ENCODE peak calls at places on chromosomes 3 and 15, in seven cellular contexts. One of them, this sample, is unnamed.

GRCh38 chr3:15783361-15783969 is 14.3 kb downstream of the ANKRD28 start:
- DNase-seq in SK-MEL-5: no peak
- DNase-seq in body of pancreas: no peak
- DNase-seq in activated naive CD4-positive, alpha-beta T cell treated with anti-CD3 and anti-CD28 coated beads, Interleukin-2, amount 10 ng/mL, durations not matched to agents 7 days and 5 days: no peak
- DNase-seq in HT-29: no peak
- DNase-seq in mucosa of gallbladder: no peak
- DNase-seq in germinal center: no peak
- DNase-seq in this sample: no peak

GRCh38 chr15:31606942-31607497 is 280.4 kb downstream of the KLF13 start:
- DNase-seq in germinal center: no peak
- DNase-seq in activated naive CD4-positive, alpha-beta T cell treated with anti-CD3 and anti-CD28 coated beads, Interleukin-2, amount 10 ng/mL, durations not matched to agents 7 days and 5 days: no peak
- DNase-seq in mucosa of gallbladder: no peak
- DNase-seq in body of pancreas: no peak
- DNase-seq in HT-29: no peak
- DNase-seq in SK-MEL-5: peak; percentile 26
- DNase-seq in this sample: no peak

GRCh38 chr3:111819912-111820311 is 39.2 kb upstream of the PHLDB2 start:
- DNase-seq in activated naive CD4-positive, alpha-beta T cell treated with anti-CD3 and anti-CD28 coated beads, Interleukin-2, amount 10 ng/mL, durations not matched to agents 7 days and 5 days: no peak
- DNase-seq in mucosa of gallbladder: no peak
- DNase-seq in germinal center: no peak
- DNase-seq in SK-MEL-5: no peak
- DNase-seq in HT-29: no peak
- DNase-seq in body of pancreas: no peak
- DNase-seq in this sample: no peak

GRCh38 chr3:13673207-13673606 is 124.3 kb downstream of the FBLN2 start:
- DNase-seq in activated naive CD4-positive, alpha-beta T cell treated with anti-CD3 and anti-CD28 coated beads, Interleukin-2, amount 10 ng/mL, durations not matched to agents 7 days and 5 days: no peak
- DNase-seq in SK-MEL-5: peak; percentile 31
- DNase-seq in body of pancreas: no peak
- DNase-seq in germinal center: no peak
- DNase-seq in HT-29: no peak
- DNase-seq in mucosa of gallbladder: no peak
- DNase-seq in this sample: no peak

GRCh38 chr15:52746162-52746721 is 43.9 kb downstream of the ONECUT1 start:
- DNase-seq in body of pancreas: no peak
- DNase-seq in germinal center: no peak
- DNase-seq in SK-MEL-5: no peak
- DNase-seq in HT-29: no peak
- DNase-seq in activated naive CD4-positive, alpha-beta T cell treated with anti-CD3 and anti-CD28 coated beads, Interleukin-2, amount 10 ng/mL, durations not matched to agents 7 days and 5 days: no peak
- DNase-seq in mucosa of gallbladder: no peak
- DNase-seq in this sample: no peak

GRCh38 chr15:65377976-65378366 is at the start of gene IGDCC3:
- DNase-seq in body of pancreas: no peak
- DNase-seq in SK-MEL-5: no peak
- DNase-seq in activated naive CD4-positive, alpha-beta T cell treated with anti-CD3 and anti-CD28 coated beads, Interleukin-2, amount 10 ng/mL, durations not matched to agents 7 days and 5 days: no peak
- DNase-seq in germinal center: no peak
- DNase-seq in mucosa of gallbladder: no peak
- DNase-seq in HT-29: no peak
- DNase-seq in this sample: no peak

GRCh38 chr15:89654847-89655805 is at the start of gene KIF7:
- DNase-seq in mucosa of gallbladder: no peak
- DNase-seq in SK-MEL-5: peak; percentile 18
- DNase-seq in body of pancreas: no peak
- DNase-seq in HT-29: no peak
- DNase-seq in germinal center: peak; percentile 47
- DNase-seq in activated naive CD4-positive, alpha-beta T cell treated with anti-CD3 and anti-CD28 coated beads, Interleukin-2, amount 10 ng/mL, durations not matched to agents 7 days and 5 days: peak; percentile 37
- DNase-seq in this sample: no peak

GRCh38 chr3:121545049-121545563 is 682 bp downstream of the POLQ start:
- DNase-seq in body of pancreas: no peak
- DNase-seq in germinal center: no peak
- DNase-seq in activated naive CD4-positive, alpha-beta T cell treated with anti-CD3 and anti-CD28 coated beads, Interleukin-2, amount 10 ng/mL, durations not matched to agents 7 days and 5 days: no peak
- DNase-seq in HT-29: peak; percentile 63
- DNase-seq in SK-MEL-5: no peak
- DNase-seq in mucosa of gallbladder: no peak
- DNase-seq in this sample: no peak

GRCh38 chr3:142646020-142646783 is 50.0 kb downstream of the PLS1 start:
- DNase-seq in mucosa of gallbladder: no peak
- DNase-seq in SK-MEL-5: peak; percentile 53
- DNase-seq in germinal center: no peak
- DNase-seq in activated naive CD4-positive, alpha-beta T cell treated with anti-CD3 and anti-CD28 coated beads, Interleukin-2, amount 10 ng/mL, durations not matched to agents 7 days and 5 days: no peak
- DNase-seq in HT-29: no peak
- DNase-seq in body of pancreas: no peak
- DNase-seq in this sample: no peak

GRCh38 chr15:43776718-43777292 is at the start of gene ELL3:
- DNase-seq in activated naive CD4-positive, alpha-beta T cell treated with anti-CD3 and anti-CD28 coated beads, Interleukin-2, amount 10 ng/mL, durations not matched to agents 7 days and 5 days: peak; percentile 84
- DNase-seq in HT-29: peak; percentile 94
- DNase-seq in body of pancreas: peak; percentile 82
- DNase-seq in mucosa of gallbladder: peak; percentile 75
- DNase-seq in SK-MEL-5: peak; percentile 78
- DNase-seq in germinal center: peak; percentile 83
- DNase-seq in this sample: peak; percentile 61

GRCh38 chr3:37559461-37559860 is 302.2 kb upstream of the CTDSPL start:
- DNase-seq in HT-29: no peak
- DNase-seq in activated naive CD4-positive, alpha-beta T cell treated with anti-CD3 and anti-CD28 coated beads, Interleukin-2, amount 10 ng/mL, durations not matched to agents 7 days and 5 days: no peak
- DNase-seq in body of pancreas: no peak
- DNase-seq in mucosa of gallbladder: no peak
- DNase-seq in germinal center: no peak
- DNase-seq in SK-MEL-5: no peak
- DNase-seq in this sample: no peak

GRCh38 chr3:46406786-46407611 is at the start of the genes CCR5AS and CCRL2:
- DNase-seq in germinal center: peak; percentile 12
- DNase-seq in SK-MEL-5: no peak
- DNase-seq in mucosa of gallbladder: peak; percentile 91
- DNase-seq in activated naive CD4-positive, alpha-beta T cell treated with anti-CD3 and anti-CD28 coated beads, Interleukin-2, amount 10 ng/mL, durations not matched to agents 7 days and 5 days: peak; percentile 67
- DNase-seq in HT-29: peak; percentile 80
- DNase-seq in body of pancreas: peak; percentile 89
- DNase-seq in this sample: peak; percentile 95

GRCh38 chr15:51368307-51368706 is 26.9 kb downstream of the GLDN start:
- DNase-seq in germinal center: no peak
- DNase-seq in HT-29: no peak
- DNase-seq in SK-MEL-5: no peak
- DNase-seq in activated naive CD4-positive, alpha-beta T cell treated with anti-CD3 and anti-CD28 coated beads, Interleukin-2, amount 10 ng/mL, durations not matched to agents 7 days and 5 days: no peak
- DNase-seq in mucosa of gallbladder: no peak
- DNase-seq in body of pancreas: no peak
- DNase-seq in this sample: no peak

GRCh38 chr15:91456921-91457320 is 356.9 kb downstream of the SV2B start:
- DNase-seq in SK-MEL-5: no peak
- DNase-seq in mucosa of gallbladder: no peak
- DNase-seq in germinal center: no peak
- DNase-seq in activated naive CD4-positive, alpha-beta T cell treated with anti-CD3 and anti-CD28 coated beads, Interleukin-2, amount 10 ng/mL, durations not matched to agents 7 days and 5 days: no peak
- DNase-seq in body of pancreas: no peak
- DNase-seq in HT-29: no peak
- DNase-seq in this sample: no peak

GRCh38 chr15:40340038-40340739 is 550 bp downstream of the CCDC9B start:
- DNase-seq in activated naive CD4-positive, alpha-beta T cell treated with anti-CD3 and anti-CD28 coated beads, Interleukin-2, amount 10 ng/mL, durations not matched to agents 7 days and 5 days: no peak
- DNase-seq in mucosa of gallbladder: peak; percentile 61
- DNase-seq in germinal center: no peak
- DNase-seq in HT-29: peak; percentile 64
- DNase-seq in body of pancreas: peak; percentile 76
- DNase-seq in SK-MEL-5: peak; percentile 34
- DNase-seq in this sample: no peak

GRCh38 chr3:52851348-52851747 is 16.5 kb upstream of the MUSTN1 start:
- DNase-seq in mucosa of gallbladder: no peak
- DNase-seq in germinal center: peak; percentile 52
- DNase-seq in body of pancreas: peak; percentile 44
- DNase-seq in HT-29: peak; percentile 56
- DNase-seq in activated naive CD4-positive, alpha-beta T cell treated with anti-CD3 and anti-CD28 coated beads, Interleukin-2, amount 10 ng/mL, durations not matched to agents 7 days and 5 days: peak; percentile 51
- DNase-seq in SK-MEL-5: peak; percentile 85
- DNase-seq in this sample: no peak

GRCh38 chr3:126473292-126474168 is 2.2 kb downstream of the ZXDC start:
- DNase-seq in germinal center: no peak
- DNase-seq in mucosa of gallbladder: no peak
- DNase-seq in HT-29: peak; percentile 47
- DNase-seq in activated naive CD4-positive, alpha-beta T cell treated with anti-CD3 and anti-CD28 coated beads, Interleukin-2, amount 10 ng/mL, durations not matched to agents 7 days and 5 days: no peak
- DNase-seq in body of pancreas: no peak
- DNase-seq in SK-MEL-5: no peak
- DNase-seq in this sample: no peak